ENCODE peak calls at places on chromosomes 6 and 20, in six cellular contexts. I is Ammon's horn; X is amniotic stem cell; K is HT-29; N is NT2/D1; J is naive thymus-derived CD4-positive, alpha-beta T cell. A is an unnamed sample.

GRCh38 chr20:35010405-35011192 is 54.9 kb downstream of the MYH7B start:
- DNase-seq in I (no peak), X (no peak), K (no peak), N (no peak), J (no peak), A (no peak)

GRCh38 chr6:33668914-33669313 is 42.6 kb downstream of the UQCC2 start:
- DNase-seq in I (no peak), X (no peak), K (peak; percentile 86), N (no peak), J (peak; percentile 61), A (no peak)

GRCh38 chr6:13307508-13307995 is 20.8 kb downstream of the TBC1D7 start:
- DNase-seq in I (no peak), X (no peak), K (no peak), N (no peak), J (no peak), A (no peak)

GRCh38 chr20:34013532-34013931 is 19.8 kb downstream of the RALY start:
- DNase-seq in I (no peak), X (no peak), K (no peak), N (no peak), J (no peak), A (no peak)

GRCh38 chr20:36279362-36279761 is 26.8 kb upstream of the DLGAP4 start:
- DNase-seq in I (no peak), X (no peak), K (no peak), N (no peak), J (no peak), A (no peak)

GRCh38 chr6:34235605-34236422 is 859 bp upstream of the HMGA1 start:
- DNase-seq in I (peak; percentile 18), X (peak; percentile 62), K (peak; percentile 75), N (no peak), J (peak; percentile 73), A (no peak)

GRCh38 chr6:116087437-116088027 is 13.1 kb upstream of the NT5DC1 start:
- DNase-seq in I (no peak), X (peak; percentile 64), K (no peak), N (no peak), J (no peak), A (no peak)

GRCh38 chr6:64591682-64592081 is 956.1 kb downstream of the PHF3 start:
- DNase-seq in I (no peak), X (no peak), K (no peak), N (no peak), J (no peak), A (no peak)

A was measured in Panc1.